ENCODE peak calls at places on chromosomes 4 and X, in six cellular contexts. D is gastrocnemius medialis, K is tibial nerve, L is A549, C is esophagus squamous epithelium, H is heart left ventricle. O is an unnamed sample.

GRCh38 chr4:121951570-121952110 is at the start of gene TRPC3:
- DNase-seq in D (no peak), K (no peak), L (no peak), C (no peak), H (no peak), O (no peak)

GRCh38 chrX:39470588-39471155 is 627.1 kb downstream of the BCOR start:
- DNase-seq in D (no peak), K (no peak), L (no peak), C (no peak), H (peak; percentile 45), O (peak; percentile 88)

GRCh38 chr4:56220261-56220660 is 167.0 kb downstream of the AASDH start:
- DNase-seq in D (no peak), K (no peak), L (no peak), C (no peak), H (no peak), O (no peak)

GRCh38 chr4:40334591-40335507 is at the start of gene CHRNA9:
- DNase-seq in D (no peak), K (no peak), L (no peak), C (no peak), H (no peak), O (no peak)

GRCh38 chrX:107119281-107119680 is 659 bp upstream of the RBM41 start:
- DNase-seq in D (no peak), K (no peak), L (no peak), C (no peak), H (no peak), O (no peak)

GRCh38 chrX:11953615-11954014 is 184.7 kb upstream of the FRMPD4 start:
- DNase-seq in D (no peak), K (no peak), L (peak; percentile 62), C (no peak), H (no peak), O (no peak)

GRCh38 chrX:126141014-126141413 is 25.1 kb downstream of the DCAF12L2 start:
- DNase-seq in D (no peak), K (no peak), L (no peak), C (no peak), H (no peak), O (no peak)

GRCh38 chr4:68951078-68951805 is at the start of gene UGT2A3:
- DNase-seq in D (no peak), K (no peak), L (no peak), C (no peak), H (no peak), O (no peak)

GRCh38 chrX:19566359-19567141 is 51.2 kb upstream of the MAP3K15 start:
- DNase-seq in D (no peak), K (no peak), L (no peak), C (no peak), H (no peak), O (no peak)

GRCh38 chrX:9988762-9989161 is 21.6 kb downstream of the CLDN34 start:
- DNase-seq in D (no peak), K (no peak), L (peak; percentile 24), C (no peak), H (no peak), O (no peak)

GRCh38 chr4:74932832-74933561 is at the start of gene PARM1:
- DNase-seq in D (peak; percentile 78), K (peak; percentile 63), L (peak; percentile 62), C (peak; percentile 39), H (peak; percentile 90), O (peak; percentile 85)

GRCh38 chrX:38816158-38816557 is 14.9 kb downstream of the MID1IP1 start:
- DNase-seq in D (no peak), K (no peak), L (no peak), C (no peak), H (no peak), O (no peak)

GRCh38 chr4:165974647-165975335 is 101.8 kb downstream of the TLL1 start:
- DNase-seq in D (no peak), K (no peak), L (no peak), C (no peak), H (no peak), O (no peak)

GRCh38 chrX:66632473-66632872 is 6.4 kb downstream of the EDA2R start:
- DNase-seq in D (no peak), K (no peak), L (no peak), C (no peak), H (no peak), O (no peak)

GRCh38 chr4:2243682-2244380 is 1.9 kb upstream of the HAUS3 start:
- DNase-seq in D (peak; percentile 32), K (no peak), L (peak; percentile 15), C (no peak), H (peak; percentile 67), O (peak; percentile 66)

GRCh38 chr4:99863804-99864203 is 30.4 kb downstream of the LAMTOR3 start:
- DNase-seq in D (no peak), K (no peak), L (no peak), C (no peak), H (no peak), O (peak; percentile 34)

GRCh38 chr4:107183155-107183774 is 147.2 kb upstream of the DKK2 start:
- DNase-seq in D (no peak), K (no peak), L (peak; percentile 2), C (no peak), H (no peak), O (no peak)

GRCh38 chr4:1870328-1870577 is 940 bp upstream of the NSD2 start:
- DNase-seq in D (peak; percentile 54), K (peak; percentile 66), L (peak; percentile 56), C (peak; percentile 45), H (peak; percentile 90), O (peak; percentile 74)

GRCh38 chrX:101595739-101596419 is 21.9 kb downstream of the ARMCX6 start:
- DNase-seq in D (no peak), K (no peak), L (peak; percentile 40), C (no peak), H (peak; percentile 18), O (peak; percentile 26)

GRCh38 chrX:125953769-125954168 is 212.3 kb downstream of the DCAF12L2 start:
- DNase-seq in D (no peak), K (no peak), L (no peak), C (no peak), H (no peak), O (no peak)

GRCh38 chrX:65528705-65529340 is 5.8 kb downstream of the LAS1L start:
- DNase-seq in D (peak; percentile 2), K (no peak), L (peak; percentile 75), C (no peak), H (peak; percentile 20), O (peak; percentile 47)

GRCh38 chr4:186416451-186417060 is 138.8 kb downstream of the MTNR1A start:
- DNase-seq in D (no peak), K (no peak), L (no peak), C (no peak), H (no peak), O (no peak)

DNA sequence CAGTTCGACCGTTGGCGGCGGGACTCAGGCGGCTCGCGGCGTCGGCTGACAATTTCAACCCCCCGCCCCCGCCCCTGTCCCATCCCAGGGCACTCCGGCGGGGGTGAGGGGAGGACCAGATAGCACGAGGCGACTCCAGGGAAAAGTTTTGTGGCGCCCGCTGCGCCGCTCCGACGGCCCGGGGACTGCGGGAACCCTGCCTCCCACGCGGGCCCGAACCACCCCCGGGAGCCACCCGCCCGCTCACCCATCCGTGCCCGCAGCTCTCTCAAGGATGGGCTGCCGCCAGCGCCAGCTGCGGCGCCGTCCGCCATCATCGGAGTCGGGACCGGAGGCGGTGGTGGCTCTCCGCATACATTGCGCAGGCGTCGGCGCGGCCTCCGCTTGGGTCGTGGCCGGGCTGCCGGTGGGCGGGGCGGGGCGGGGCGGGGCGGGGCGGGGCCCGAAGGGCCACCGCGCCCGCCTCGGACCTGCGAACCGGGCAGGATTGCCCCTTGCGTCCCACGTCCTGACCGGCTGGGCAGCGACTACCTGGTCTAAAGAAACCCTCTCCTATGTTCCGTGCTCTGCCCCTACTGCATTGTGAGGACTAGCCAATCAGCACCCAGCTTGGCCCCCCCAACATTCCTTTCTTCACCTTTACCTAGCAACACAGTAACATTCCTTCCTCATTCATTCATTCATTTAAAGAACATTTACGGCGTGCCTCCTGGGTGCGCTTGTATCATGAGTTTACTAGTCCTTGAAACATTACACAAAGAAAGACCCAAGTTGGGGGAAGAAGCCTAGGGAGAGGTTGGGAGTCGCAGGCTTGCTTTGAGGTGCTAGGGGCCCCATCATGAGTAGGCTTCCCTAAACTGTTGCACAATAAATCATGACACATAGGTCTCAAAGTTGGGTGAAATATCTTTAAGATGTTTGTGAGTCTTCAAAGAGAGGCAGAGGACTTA is at the start of gene MAP7D3:
- DNase-seq in D (peak; percentile 34), K (peak; percentile 32), L (peak; percentile 54), C (no peak), H (peak; percentile 74), O (peak; percentile 58)
- TF ChIP-seq POLR2A in D (peak; percentile 40), K (no peak), L (peak; percentile 85), C (no peak), H (no peak), O (peak; percentile 60)

DNA sequence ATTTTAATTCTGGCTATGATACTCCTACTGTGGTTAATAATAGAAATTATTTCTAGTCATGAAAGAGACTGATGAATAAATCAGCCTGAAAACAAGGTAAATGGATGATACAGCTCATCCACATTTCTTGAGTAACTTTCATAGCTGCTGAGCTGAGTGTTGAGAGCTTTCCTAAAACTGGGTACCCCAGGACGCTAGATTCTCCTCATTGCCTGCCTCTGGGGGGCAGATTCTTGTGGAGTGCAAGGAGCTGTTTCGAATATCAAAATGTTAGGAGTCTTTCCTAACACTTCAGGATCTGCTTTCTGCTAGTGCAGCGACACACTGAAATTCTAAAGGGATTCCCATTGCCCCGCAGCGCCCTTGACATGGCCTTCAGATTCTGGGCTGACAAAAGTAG is 2.1 kb downstream of the MND1 start:
- DNase-seq in D (no peak), K (no peak), L (no peak), C (no peak), H (no peak), O (no peak)
- H3K4me3 ChIP-seq in D (no peak overlapping the region), K (no peak overlapping the region), L (no peak overlapping the region), C (no peak overlapping the region), H (no peak overlapping the region), O (no peak overlapping the region)

DNA sequence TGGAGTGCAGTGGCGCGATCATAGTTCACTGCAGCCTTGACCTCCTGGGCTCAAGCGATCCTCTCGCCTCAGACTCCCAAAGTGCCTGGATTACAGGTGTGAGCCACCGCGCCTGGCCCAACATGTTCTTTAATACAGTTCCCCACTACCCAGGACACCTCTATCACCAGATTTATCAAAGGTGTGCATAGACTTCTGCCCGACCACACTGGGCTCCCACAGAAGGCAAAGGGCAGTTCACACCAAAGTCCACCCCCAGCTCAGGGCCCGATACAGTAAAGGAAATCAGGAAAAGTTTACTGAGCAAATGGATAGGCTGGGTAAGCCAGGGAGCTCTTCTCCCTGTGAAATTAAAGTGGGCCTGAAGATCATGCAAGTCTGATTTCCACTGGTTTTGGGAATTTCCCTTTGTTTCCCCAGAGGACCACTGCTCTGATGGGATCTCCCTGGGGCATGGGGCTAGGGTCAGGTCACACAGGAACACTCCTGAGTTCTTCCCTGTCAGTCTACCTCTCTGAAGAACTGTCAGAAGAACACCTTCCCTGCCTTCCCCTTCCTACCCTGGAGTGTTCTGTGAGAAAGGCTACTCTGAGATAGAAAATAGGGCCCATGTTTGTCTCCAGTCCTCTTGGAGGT is 17.7 kb upstream of the PIM2 start:
- DNase-seq in D (no peak), K (no peak), L (no peak), C (no peak), H (no peak), O (no peak)
- TF ChIP-seq POLR2A in D (no peak), K (no peak), L (no peak), C (no peak), H (no peak), O (no peak)

DNA sequence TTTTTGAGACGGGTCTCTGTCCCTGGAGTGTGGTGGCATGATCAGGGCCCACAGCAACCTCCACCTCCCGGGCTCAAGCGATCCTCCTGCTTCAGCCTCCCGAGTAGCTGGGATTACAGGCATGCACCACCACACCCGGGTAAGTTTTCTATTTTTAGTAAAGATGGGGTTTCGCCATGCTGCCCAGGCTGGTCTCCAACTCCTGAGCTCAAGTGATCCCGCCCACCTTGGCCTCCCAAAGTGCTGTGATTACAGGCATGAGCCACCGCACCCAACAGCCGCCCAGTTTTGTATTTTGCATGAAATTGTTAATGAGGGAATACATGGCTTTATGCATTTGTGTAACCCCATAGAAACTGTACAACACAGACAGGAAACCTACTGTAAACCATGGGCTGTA is 2.8 kb upstream of the ARHGAP4 start:
- DNase-seq in D (no peak), K (no peak), L (no peak), C (no peak), H (no peak), O (no peak)
- H3K4me3 ChIP-seq in D (no peak overlapping the region), K (no peak overlapping the region), L (peak overlapping the region; percentile 35), C (peak overlapping the region; percentile 9), H (no peak overlapping the region), O (no peak overlapping the region)

O was measured in uterus.